ENCODE peak calls at places on chromosomes 7 and 10, in seven cellular contexts. One of them, this sample, is unnamed.
A peak's percentile ranks its signal among the peaks of the same experiment; 100 is the strongest.

GRCh38 chr7:33601081-33601480 is 304.3 kb upstream of the BMPER start:
- DNase-seq in GM23338: no peak
- DNase-seq in neural progenitor cell: no peak
- DNase-seq in HCT116: no peak
- DNase-seq in PC-3: no peak
- DNase-seq in MM.1S: no peak
- DNase-seq in hepatocyte: no peak
- DNase-seq in this sample: no peak

GRCh38 chr7:7479275-7479674 is 56.4 kb downstream of the COL28A1 start:
- DNase-seq in GM23338: no peak
- DNase-seq in neural progenitor cell: no peak
- DNase-seq in HCT116: no peak
- DNase-seq in PC-3: no peak
- DNase-seq in MM.1S: no peak
- DNase-seq in hepatocyte: no peak
- DNase-seq in this sample: no peak

GRCh38 chr7:107946451-107946850 is 55.5 kb downstream of the DLD start:
- DNase-seq in GM23338: no peak
- DNase-seq in neural progenitor cell: no peak
- DNase-seq in HCT116: no peak
- DNase-seq in PC-3: no peak
- DNase-seq in MM.1S: no peak
- DNase-seq in hepatocyte: no peak
- DNase-seq in this sample: peak; percentile 68

GRCh38 chr10:132192076-132192975 is 5.6 kb downstream of the DPYSL4 start:
- DNase-seq in GM23338: no peak
- DNase-seq in neural progenitor cell: no peak
- DNase-seq in HCT116: no peak
- DNase-seq in PC-3: no peak
- DNase-seq in MM.1S: peak; percentile 62
- DNase-seq in hepatocyte: no peak
- DNase-seq in this sample: no peak

GRCh38 chr7:12490941-12491340 is 79.6 kb upstream of the SCIN start:
- DNase-seq in GM23338: no peak
- DNase-seq in neural progenitor cell: no peak
- DNase-seq in HCT116: no peak
- DNase-seq in PC-3: no peak
- DNase-seq in MM.1S: no peak
- DNase-seq in hepatocyte: no peak
- DNase-seq in this sample: no peak

GRCh38 chr10:6530211-6530840 is 49.8 kb downstream of the PRKCQ start:
- DNase-seq in GM23338: no peak
- DNase-seq in neural progenitor cell: no peak
- DNase-seq in HCT116: no peak
- DNase-seq in PC-3: no peak
- DNase-seq in MM.1S: no peak
- DNase-seq in hepatocyte: no peak
- DNase-seq in this sample: no peak

GRCh38 chr10:96667401-96667800 is 52.9 kb downstream of the PIK3AP1 start:
- DNase-seq in GM23338: no peak
- DNase-seq in neural progenitor cell: no peak
- DNase-seq in HCT116: no peak
- DNase-seq in PC-3: no peak
- DNase-seq in MM.1S: no peak
- DNase-seq in hepatocyte: no peak
- DNase-seq in this sample: peak; percentile 7

GRCh38 chr10:112375721-112376577 is 2.0 kb downstream of the ACSL5 start:
- DNase-seq in GM23338: no peak
- DNase-seq in neural progenitor cell: no peak
- DNase-seq in HCT116: no peak
- DNase-seq in PC-3: peak; percentile 45
- DNase-seq in MM.1S: peak; percentile 84
- DNase-seq in hepatocyte: no peak
- DNase-seq in this sample: peak; percentile 69

GRCh38 chr7:6465862-6466261 is 18.1 kb upstream of the DAGLB start:
- DNase-seq in GM23338: no peak
- DNase-seq in neural progenitor cell: no peak
- DNase-seq in HCT116: no peak
- DNase-seq in PC-3: no peak
- DNase-seq in MM.1S: no peak
- DNase-seq in hepatocyte: no peak
- DNase-seq in this sample: no peak

GRCh38 chr10:24825551-24825950 is 101.9 kb upstream of the ARHGAP21 start:
- DNase-seq in GM23338: no peak
- DNase-seq in neural progenitor cell: no peak
- DNase-seq in HCT116: no peak
- DNase-seq in PC-3: no peak
- DNase-seq in MM.1S: no peak
- DNase-seq in hepatocyte: no peak
- DNase-seq in this sample: peak; percentile 64

GRCh38 chr10:132524443-132525285 is 12.9 kb upstream of the INPP5A start:
- DNase-seq in GM23338: no peak
- DNase-seq in neural progenitor cell: no peak
- DNase-seq in HCT116: no peak
- DNase-seq in PC-3: no peak
- DNase-seq in MM.1S: no peak
- DNase-seq in hepatocyte: no peak
- DNase-seq in this sample: no peak

GRCh38 chr7:6392712-6393666 is 54.8 kb downstream of the DAGLB start:
- DNase-seq in GM23338: no peak
- DNase-seq in neural progenitor cell: no peak
- DNase-seq in HCT116: peak; percentile 69
- DNase-seq in PC-3: peak; percentile 97
- DNase-seq in MM.1S: no peak
- DNase-seq in hepatocyte: peak; percentile 90
- DNase-seq in this sample: peak; percentile 90

GRCh38 chr7:123423622-123424021 is 110.8 kb downstream of the IQUB start:
- DNase-seq in GM23338: no peak
- DNase-seq in neural progenitor cell: no peak
- DNase-seq in HCT116: no peak
- DNase-seq in PC-3: no peak
- DNase-seq in MM.1S: no peak
- DNase-seq in hepatocyte: no peak
- DNase-seq in this sample: no peak

GRCh38 chr10:1403508-1404230 is 333.7 kb downstream of the ADARB2 start:
- DNase-seq in GM23338: peak; percentile 51
- DNase-seq in neural progenitor cell: peak; percentile 34
- DNase-seq in HCT116: no peak
- DNase-seq in PC-3: no peak
- DNase-seq in MM.1S: no peak
- DNase-seq in hepatocyte: no peak
- DNase-seq in this sample: no peak

GRCh38 chr7:101702362-101702850 is 73.3 kb upstream of the MYL10 start:
- DNase-seq in GM23338: peak; percentile 63
- DNase-seq in neural progenitor cell: no peak
- DNase-seq in HCT116: peak; percentile 23
- DNase-seq in PC-3: peak; percentile 64
- DNase-seq in MM.1S: no peak
- DNase-seq in hepatocyte: peak; percentile 78
- DNase-seq in this sample: peak; percentile 39

GRCh38 chr7:84263106-84263505 is 68.5 kb upstream of the SEMA3A start:
- DNase-seq in GM23338: no peak
- DNase-seq in neural progenitor cell: no peak
- DNase-seq in HCT116: no peak
- DNase-seq in PC-3: no peak
- DNase-seq in MM.1S: no peak
- DNase-seq in hepatocyte: no peak
- DNase-seq in this sample: no peak

GRCh38 chr7:155221547-155221946 is 76.1 kb upstream of the INSIG1 start:
- DNase-seq in GM23338: no peak
- DNase-seq in neural progenitor cell: no peak
- DNase-seq in HCT116: no peak
- DNase-seq in PC-3: no peak
- DNase-seq in MM.1S: no peak
- DNase-seq in hepatocyte: no peak
- DNase-seq in this sample: no peak

GRCh38 chr10:18144928-18145327 is 4.7 kb downstream of the CACNB2 start:
- DNase-seq in GM23338: peak; percentile 31
- DNase-seq in neural progenitor cell: peak; percentile 8
- DNase-seq in HCT116: no peak
- DNase-seq in PC-3: no peak
- DNase-seq in MM.1S: no peak
- DNase-seq in hepatocyte: no peak
- DNase-seq in this sample: peak; percentile 31

GRCh38 chr10:19730848-19731247 is 85.4 kb upstream of the PLXDC2 start:
- DNase-seq in GM23338: no peak
- DNase-seq in neural progenitor cell: no peak
- DNase-seq in HCT116: no peak
- DNase-seq in PC-3: no peak
- DNase-seq in MM.1S: no peak
- DNase-seq in hepatocyte: no peak
- DNase-seq in this sample: peak; percentile 21

GRCh38 chr7:31695856-31696255 is 8.8 kb downstream of the PPP1R17 start:
- DNase-seq in GM23338: no peak
- DNase-seq in neural progenitor cell: no peak
- DNase-seq in HCT116: no peak
- DNase-seq in PC-3: no peak
- DNase-seq in MM.1S: no peak
- DNase-seq in hepatocyte: no peak
- DNase-seq in this sample: peak; percentile 30

GRCh38 chr10:75223507-75223906 is 12.2 kb downstream of the COMTD1 start:
- DNase-seq in GM23338: peak; percentile 83
- DNase-seq in neural progenitor cell: no peak
- DNase-seq in HCT116: no peak
- DNase-seq in PC-3: no peak
- DNase-seq in MM.1S: no peak
- DNase-seq in hepatocyte: no peak
- DNase-seq in this sample: no peak

GRCh38 chr7:150903627-150904026 is 51.3 kb downstream of the AOC1 start:
- DNase-seq in GM23338: no peak
- DNase-seq in neural progenitor cell: no peak
- DNase-seq in HCT116: no peak
- DNase-seq in PC-3: peak; percentile 87
- DNase-seq in MM.1S: no peak
- DNase-seq in hepatocyte: no peak
- DNase-seq in this sample: peak; percentile 81

GRCh38 chr10:86785021-86785420 is 28.6 kb downstream of the BMPR1A start:
- DNase-seq in GM23338: no peak
- DNase-seq in neural progenitor cell: no peak
- DNase-seq in HCT116: no peak
- DNase-seq in PC-3: no peak
- DNase-seq in MM.1S: no peak
- DNase-seq in hepatocyte: no peak
- DNase-seq in this sample: no peak

GRCh38 chr10:86085686-86086085 is 280.9 kb downstream of the GRID1 start:
- DNase-seq in GM23338: no peak
- DNase-seq in neural progenitor cell: no peak
- DNase-seq in HCT116: no peak
- DNase-seq in PC-3: no peak
- DNase-seq in MM.1S: no peak
- DNase-seq in hepatocyte: no peak
- DNase-seq in this sample: no peak

GRCh38 chr10:93458821-93459257 is 23.3 kb downstream of the MYOF start:
- DNase-seq in GM23338: peak; percentile 41
- DNase-seq in neural progenitor cell: peak; percentile 45
- DNase-seq in HCT116: peak; percentile 97
- DNase-seq in PC-3: peak; percentile 96
- DNase-seq in MM.1S: no peak
- DNase-seq in hepatocyte: peak; percentile 92
- DNase-seq in this sample: peak; percentile 100

GRCh38 chr10:2610946-2611345 is 456.4 kb upstream of the PFKP start:
- DNase-seq in GM23338: no peak
- DNase-seq in neural progenitor cell: peak; percentile 77
- DNase-seq in HCT116: no peak
- DNase-seq in PC-3: no peak
- DNase-seq in MM.1S: no peak
- DNase-seq in hepatocyte: no peak
- DNase-seq in this sample: no peak

GRCh38 chr7:131557521-131558385 is 1.3 kb upstream of the PODXL start:
- DNase-seq in GM23338: peak; percentile 93
- DNase-seq in neural progenitor cell: peak; percentile 85
- DNase-seq in HCT116: no peak
- DNase-seq in PC-3: peak; percentile 24
- DNase-seq in MM.1S: no peak
- DNase-seq in hepatocyte: peak; percentile 43
- DNase-seq in this sample: peak; percentile 66
- TF ChIP-seq EZH2 in GM23338: no peak
- TF ChIP-seq EZH2 in neural progenitor cell: no peak
- TF ChIP-seq EZH2 in HCT116: no peak
- TF ChIP-seq EZH2 in PC-3: no peak
- TF ChIP-seq EZH2 in MM.1S: no peak
- TF ChIP-seq EZH2 in hepatocyte: peak; percentile 40
- TF ChIP-seq EZH2 in this sample: no peak

GRCh38 chr7:30469303-30469702 is 9.3 kb downstream of the NOD1 start:
- DNase-seq in GM23338: peak; percentile 96
- DNase-seq in neural progenitor cell: peak; percentile 85
- DNase-seq in HCT116: peak; percentile 8
- DNase-seq in PC-3: no peak
- DNase-seq in MM.1S: no peak
- DNase-seq in hepatocyte: peak; percentile 92
- DNase-seq in this sample: peak; percentile 99
- TF ChIP-seq EZH2phosphoT487 in GM23338: no peak
- TF ChIP-seq EZH2phosphoT487 in neural progenitor cell: no peak
- TF ChIP-seq EZH2phosphoT487 in HCT116: no peak
- TF ChIP-seq EZH2phosphoT487 in PC-3: no peak
- TF ChIP-seq EZH2phosphoT487 in MM.1S: no peak
- TF ChIP-seq EZH2phosphoT487 in hepatocyte: no peak
- TF ChIP-seq EZH2phosphoT487 in this sample: no peak

GRCh38 chr7:24572421-24573007 is 738 bp upstream of the PALS2 start:
- DNase-seq in GM23338: peak; percentile 21
- DNase-seq in neural progenitor cell: no peak
- DNase-seq in HCT116: no peak
- DNase-seq in PC-3: peak; percentile 82
- DNase-seq in MM.1S: peak; percentile 25
- DNase-seq in hepatocyte: peak; percentile 60
- DNase-seq in this sample: peak; percentile 81
- TF ChIP-seq EZH2 in GM23338: no peak
- TF ChIP-seq EZH2 in neural progenitor cell: no peak
- TF ChIP-seq EZH2 in HCT116: no peak
- TF ChIP-seq EZH2 in PC-3: no peak
- TF ChIP-seq EZH2 in MM.1S: no peak
- TF ChIP-seq EZH2 in hepatocyte: no peak
- TF ChIP-seq EZH2 in this sample: no peak

GRCh38 chr10:121690152-121690551 is 91.9 kb upstream of the FGFR2 start:
- DNase-seq in GM23338: no peak
- DNase-seq in neural progenitor cell: no peak
- DNase-seq in HCT116: no peak
- DNase-seq in PC-3: no peak
- DNase-seq in MM.1S: no peak
- DNase-seq in hepatocyte: no peak
- DNase-seq in this sample: no peak

GRCh38 chr10:121683803-121684202 is 85.6 kb upstream of the FGFR2 start:
- DNase-seq in GM23338: no peak
- DNase-seq in neural progenitor cell: peak; percentile 85
- DNase-seq in HCT116: no peak
- DNase-seq in PC-3: no peak
- DNase-seq in MM.1S: no peak
- DNase-seq in hepatocyte: no peak
- DNase-seq in this sample: no peak

GRCh38 chr10:121690970-121691369 is 92.7 kb upstream of the FGFR2 start:
- DNase-seq in GM23338: no peak
- DNase-seq in neural progenitor cell: no peak
- DNase-seq in HCT116: no peak
- DNase-seq in PC-3: no peak
- DNase-seq in MM.1S: no peak
- DNase-seq in hepatocyte: no peak
- DNase-seq in this sample: no peak

GRCh38 chr10:121684276-121684675 is 86.0 kb upstream of the FGFR2 start:
- DNase-seq in GM23338: no peak
- DNase-seq in neural progenitor cell: no peak
- DNase-seq in HCT116: no peak
- DNase-seq in PC-3: peak; percentile 31
- DNase-seq in MM.1S: no peak
- DNase-seq in hepatocyte: no peak
- DNase-seq in this sample: no peak

GRCh38 chr10:121687094-121687850 is 89.0 kb upstream of the FGFR2 start:
- DNase-seq in GM23338: no peak
- DNase-seq in neural progenitor cell: no peak
- DNase-seq in HCT116: no peak
- DNase-seq in PC-3: no peak
- DNase-seq in MM.1S: no peak
- DNase-seq in hepatocyte: no peak
- DNase-seq in this sample: no peak
- TF ChIP-seq EZH2phosphoT487 in GM23338: no peak
- TF ChIP-seq EZH2phosphoT487 in neural progenitor cell: no peak
- TF ChIP-seq EZH2phosphoT487 in HCT116: no peak
- TF ChIP-seq EZH2phosphoT487 in PC-3: no peak
- TF ChIP-seq EZH2phosphoT487 in MM.1S: no peak
- TF ChIP-seq EZH2phosphoT487 in hepatocyte: no peak
- TF ChIP-seq EZH2phosphoT487 in this sample: no peak

This sample was measured in GM23248.